ENCODE peak calls at places on chromosomes 1 and 21, in four cellular contexts. I is H9, C is mesenchymal stem cell, M is H1. O is an unnamed sample.

GRCh38 chr1:109272831-109273547 is 10.0 kb downstream of the PSRC1 start:
- DNase-seq in C (no peak), M (no peak), I (no peak), O (no peak)

GRCh38 chr21:26708223-26708800 is 135.2 kb upstream of the CYYR1 start:
- DNase-seq in I (no peak), C (no peak), M (no peak), O (no peak)

GRCh38 chr1:6508154-6508875 is 16.8 kb upstream of the PLEKHG5 start:
- DNase-seq in M (no peak), C (no peak), I (no peak), O (no peak)

GRCh38 chr1:59926381-59927243 is at the start of gene CYP2J2:
- DNase-seq in I (peak), C (peak), M (no peak), O (peak)

GRCh38 chr1:20732071-20732587 is 374 bp downstream of the SH2D5 start:
- DNase-seq in M (peak), C (peak), I (peak), O (peak)

GRCh38 chr1:208083715-208084085 is 160.5 kb downstream of the PLXNA2 start:
- DNase-seq in M (no peak), C (no peak), I (no peak), O (no peak)

GRCh38 chr21:41659791-41660560 is 106.9 kb downstream of the RIPK4 start:
- DNase-seq in I (no peak), C (no peak), M (no peak), O (no peak)

GRCh38 chr1:92599184-92599583 is 112.5 kb upstream of the GFI1 start:
- DNase-seq in M (no peak), I (no peak), C (peak), O (no peak)

GRCh38 chr1:11620405-11620804 is 33.8 kb downstream of the FBXO2 start:
- DNase-seq in I (no peak), M (no peak), C (no peak), O (no peak)

DNA sequence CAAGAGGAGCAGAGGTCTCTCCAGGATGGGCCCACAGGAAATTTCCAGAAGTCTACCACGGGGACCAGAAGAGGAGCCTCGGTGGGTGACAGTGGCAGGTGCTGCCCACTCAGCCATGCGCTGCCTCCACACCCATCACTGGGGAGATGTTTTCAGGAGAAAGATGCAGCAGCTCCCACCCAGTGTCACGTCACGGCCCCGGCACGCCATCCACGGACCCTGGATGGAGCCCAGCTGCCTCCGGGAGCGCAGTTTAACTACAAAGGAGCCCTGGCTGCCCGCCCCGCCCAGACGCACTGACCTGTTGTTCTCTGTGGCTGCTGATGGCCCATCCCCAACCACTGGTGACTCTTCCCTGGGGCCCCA is 6.8 kb downstream of the TSPEAR start:
- DNase-seq in M (no peak), C (no peak), I (peak), O (no peak)
- H3K14ac ChIP-seq in M (no peak), C (no peak), I (no peak), O (no peak)

DNA sequence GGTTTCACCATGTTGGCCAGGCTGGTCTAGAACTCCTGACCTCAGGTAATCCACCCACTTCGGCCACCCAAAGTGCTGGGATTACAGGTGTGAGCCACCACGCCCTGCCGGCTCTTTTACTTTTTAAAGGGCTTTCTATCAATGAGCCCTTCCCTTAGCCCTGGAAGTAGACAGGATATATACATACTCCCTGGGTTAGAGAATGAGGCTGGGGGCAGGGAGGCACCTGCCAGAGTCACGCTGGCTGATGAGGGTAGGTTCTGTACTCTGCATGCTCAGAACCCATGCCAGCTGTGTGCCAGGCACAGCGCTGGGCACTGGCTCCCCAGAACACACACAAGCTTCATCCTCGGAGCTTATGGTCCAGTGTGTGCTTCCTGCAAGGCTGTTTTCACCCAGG is 113.6 kb upstream of the IPO9 start:
- DNase-seq in M (no peak), C (no peak), I (no peak), O (no peak)
- H2AFZ ChIP-seq in M (no peak), C (no peak), I (no peak), O (no peak)

GRCh38 chr1:187300093-187300492 is 471.3 kb downstream of the PLA2G4A start:
- DNase-seq in M (no peak), I (no peak), C (no peak), O (no peak)

DNA sequence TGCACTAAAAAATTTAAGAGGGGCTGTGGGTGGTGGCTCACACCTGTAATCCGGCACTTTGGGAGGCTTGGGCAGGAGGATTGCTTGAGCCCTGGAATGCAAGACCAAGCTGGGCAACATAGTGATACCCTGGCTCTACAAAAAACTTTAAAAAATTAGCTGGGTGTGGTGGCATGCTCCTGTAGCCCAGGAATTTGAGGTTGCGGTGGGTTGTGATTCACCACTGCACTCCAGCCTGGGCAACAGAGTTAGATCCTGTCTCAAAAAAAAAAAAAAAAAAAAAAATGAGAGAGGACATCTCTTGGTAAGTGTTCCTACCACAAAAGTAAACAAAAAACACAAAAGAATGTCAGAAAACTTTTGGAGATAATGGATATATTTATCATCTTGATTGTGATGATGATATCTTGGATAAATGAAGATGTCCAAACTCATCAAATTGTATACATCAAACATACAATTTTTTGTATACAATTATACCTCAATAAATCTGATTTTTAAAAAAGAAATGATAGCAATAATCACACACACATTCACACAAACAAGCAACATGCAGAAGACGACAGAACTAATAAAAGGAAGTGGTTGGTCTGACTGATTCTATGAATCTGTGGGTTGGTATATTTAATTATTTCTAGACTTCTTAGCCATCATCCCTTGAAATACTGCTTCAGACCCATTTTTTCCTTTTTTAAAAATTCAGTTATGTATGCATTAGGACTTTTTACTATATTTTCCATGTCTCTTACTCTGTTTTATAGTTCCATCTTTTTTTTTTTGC is 465.9 kb downstream of the PLA2G4A start:
- DNase-seq in M (no peak), I (no peak), C (no peak), O (no peak)
- H4K91ac ChIP-seq in M (no peak), I (no peak), C (no peak), O (no peak)

DNA sequence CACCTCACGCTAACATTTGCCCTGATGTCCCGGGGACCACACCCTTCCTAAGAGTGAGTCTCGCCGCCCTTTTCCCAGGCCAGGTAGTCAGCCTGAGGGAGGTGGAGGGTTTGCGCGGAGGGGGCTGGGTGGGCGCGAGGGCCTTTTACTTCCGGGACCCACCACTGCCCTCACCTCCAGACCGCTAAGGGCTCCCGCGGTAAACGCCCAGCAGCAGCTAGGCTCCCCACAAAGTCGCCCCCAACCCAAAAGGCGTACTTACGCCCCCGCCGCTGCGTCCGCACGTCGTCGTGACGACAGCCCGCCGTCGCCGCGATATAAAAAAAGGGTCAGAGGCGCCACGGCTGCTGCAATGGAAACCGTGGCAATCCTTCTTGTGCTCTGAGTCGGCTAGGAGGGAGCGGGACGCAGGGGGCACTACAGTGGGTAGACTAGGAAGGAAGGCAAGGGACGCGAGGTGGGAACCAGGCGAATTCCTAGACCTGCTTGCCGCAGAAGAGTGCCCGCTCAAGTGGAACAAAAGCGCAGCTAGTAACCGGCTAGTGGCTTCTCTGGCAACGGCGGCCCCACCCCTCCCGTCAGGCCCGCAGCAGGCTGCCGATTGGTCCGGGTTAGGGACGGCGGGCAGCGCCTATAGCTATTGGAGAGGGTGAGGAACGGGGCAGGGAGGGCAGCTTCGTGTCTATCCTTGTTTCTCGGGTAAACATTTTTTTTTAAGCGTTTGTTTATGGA is at the start of gene ODF2L:
- DNase-seq in C (peak), M (peak), I (peak), O (peak)
- H3K14ac ChIP-seq in C (no peak), M (peak), I (peak), O (no peak)

DNA sequence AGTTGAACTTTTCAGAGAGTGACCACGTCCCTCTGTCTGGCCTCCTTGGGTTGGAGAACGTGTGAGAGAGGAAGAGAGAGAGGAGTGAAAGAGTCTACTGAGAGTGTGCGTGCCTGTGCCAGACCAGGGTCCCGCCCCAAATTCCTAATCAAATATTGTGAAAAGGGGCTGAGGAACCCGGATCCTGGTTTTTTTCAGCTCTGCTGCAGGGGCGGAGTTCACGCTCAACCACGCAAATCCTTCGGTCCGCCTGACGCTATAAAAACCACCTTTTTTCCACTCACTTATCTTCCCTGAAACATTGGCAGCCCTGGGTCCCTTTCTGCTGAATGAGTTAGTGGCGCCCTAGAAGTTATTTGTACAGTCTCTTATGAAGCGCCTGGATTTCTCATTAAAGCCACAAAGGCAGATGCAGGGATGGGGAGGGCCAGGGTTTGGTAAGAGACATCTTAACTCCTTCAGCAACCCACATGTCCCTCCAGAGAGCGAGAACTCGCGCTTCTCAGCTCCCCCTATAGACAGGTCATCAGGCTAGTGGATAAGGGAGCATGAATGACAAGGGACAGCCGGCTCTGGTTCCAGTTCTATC is at the start of gene FMOD:
- DNase-seq in I (peak), M (no peak), C (peak), O (no peak)
- H2AFZ ChIP-seq in I (peak), M (peak), C (no peak), O (no peak)

GRCh38 chr1:78493456-78493855 is 2.7 kb downstream of the PTGFR start:
- DNase-seq in C (no peak), I (no peak), M (no peak), O (no peak)

GRCh38 chr1:78491311-78492071 is 717 bp downstream of the PTGFR start:
- DNase-seq in I (peak), M (no peak), C (peak), O (peak)

GRCh38 chr1:78492376-78492950 is 1.7 kb downstream of the PTGFR start:
- DNase-seq in I (no peak), M (no peak), C (no peak), O (no peak)

GRCh38 chr1:78490861-78491310 is at the start of gene PTGFR:
- DNase-seq in C (peak), M (no peak), I (peak), O (peak)
- H4K91ac ChIP-seq in C (no peak), M (no peak), I (no peak), O (no peak)

DNA sequence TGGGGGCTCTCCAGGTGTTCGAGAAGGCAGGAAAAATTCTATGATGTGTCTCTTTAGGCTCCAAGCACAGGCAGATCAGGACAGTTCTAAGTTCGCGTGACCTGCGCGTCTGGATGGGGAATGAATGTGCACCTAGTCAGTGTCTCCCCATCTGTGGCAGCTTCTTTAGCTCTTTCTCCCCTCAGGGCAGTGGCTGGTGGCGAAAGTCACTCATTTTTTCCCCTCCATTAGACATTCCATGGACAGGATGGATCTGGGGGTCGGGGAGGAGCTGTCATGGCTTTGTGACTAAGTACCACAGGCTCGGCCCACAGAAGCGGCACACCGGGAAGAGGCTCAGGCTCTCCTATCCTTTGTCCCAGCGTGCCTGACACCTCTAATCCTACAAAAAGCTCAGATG is 31.0 kb upstream of the EVA1B start:
- DNase-seq in C (no peak), I (no peak), M (no peak), O (no peak)
- H3K14ac ChIP-seq in C (no peak), I (no peak), M (no peak), O (no peak)

O was measured in neuronal stem cell.